ENCODE peak calls at places on chromosomes 5 and 9, in ten cellular contexts. B is activated T-helper 1 cell treated with Interleukin-2 at 50 U/mL for 16 hours; A is stimulated activated CD8-positive, alpha-beta memory T cell treated with anti-CD3 and anti-CD28 coated beads, Interleukin-12 subunit alpha, Interleukin-12 subunit beta, amount 100 ng/mL, for 1 hour; S is stimulated activated CD4-positive, alpha-beta T cell treated with anti-CD3 and anti-CD28 coated beads, TNF-alpha, amount 100 ng/mL, for 1 hour; P is HFFc6; D is T-helper 22 cell; H is effector CD4-positive, alpha-beta T cell; E is EH; K is NAMALWA; T is activated T-cell treated with anti-CD3 and anti-CD28 coated beads, Interleukin-2, amount 50 U/mL, for 1 hour. W is an unnamed sample.

GRCh38 chr5:134547579-134547978 is 22.1 kb downstream of the JADE2 start:
- DNase-seq in A (no peak), B (no peak), T (no peak), H (no peak), P (peak), E (peak), D (no peak), S (no peak), K (no peak), W (no peak)

GRCh38 chr5:102759289-102759688 is 4.2 kb downstream of the PAM start:
- DNase-seq in P (no peak), S (no peak), E (no peak), H (no peak), D (no peak), A (no peak), T (no peak), B (no peak), K (no peak), W (no peak)

GRCh38 chr5:76867827-76868693 is 18.2 kb downstream of the S100Z start:
- DNase-seq in E (peak), A (peak), P (peak), H (peak), K (peak), B (peak), D (peak), S (peak), T (peak), W (peak)

GRCh38 chr5:3596261-3596825 is 711 bp downstream of the IRX1 start:
- DNase-seq in S (no peak), H (no peak), D (no peak), E (no peak), B (no peak), P (no peak), A (no peak), T (no peak), K (no peak), W (no peak)

GRCh38 chr5:60066502-60066901 is 173.0 kb upstream of the PDE4D start:
- DNase-seq in B (no peak), D (no peak), T (no peak), A (no peak), S (no peak), H (no peak), K (no peak), P (peak), E (peak), W (no peak)

GRCh38 chr9:35948901-35949318 is 9.0 kb downstream of the OR2S2 start:
- DNase-seq in A (no peak), T (no peak), B (no peak), K (no peak), H (no peak), D (no peak), P (no peak), S (no peak), E (no peak), W (no peak)

GRCh38 chr9:133166392-133166791 is 2.7 kb upstream of the GBGT1 start:
- DNase-seq in K (no peak), E (no peak), S (no peak), D (no peak), H (no peak), P (no peak), B (no peak), T (no peak), A (no peak), W (no peak)

GRCh38 chr9:130321539-130321938 is 56.0 kb downstream of the HMCN2 start:
- DNase-seq in E (no peak), S (no peak), H (no peak), A (no peak), D (no peak), T (no peak), P (no peak), B (no peak), K (no peak), W (no peak)

GRCh38 chr5:108079754-108080153 is 302.1 kb downstream of the FBXL17 start:
- DNase-seq in K (no peak), E (peak), B (no peak), S (no peak), A (no peak), D (no peak), H (no peak), P (no peak), T (no peak), W (no peak)

GRCh38 chr9:137784046-137784445 is 93.5 kb upstream of the CACNA1B start:
- DNase-seq in E (peak), B (no peak), S (no peak), K (no peak), H (no peak), T (no peak), P (no peak), A (no peak), D (no peak), W (no peak)

GRCh38 chr5:127942246-127943060 is 141.1 kb upstream of the SLC12A2 start:
- DNase-seq in A (no peak), H (no peak), T (no peak), E (peak), S (no peak), P (peak), B (no peak), K (no peak), D (no peak), W (no peak)

GRCh38 chr9:102974530-102974929 is 20.6 kb upstream of the CYLC2 start:
- DNase-seq in B (no peak), S (no peak), E (no peak), K (no peak), D (no peak), H (no peak), P (no peak), A (no peak), T (no peak), W (no peak)

GRCh38 chr9:94076557-94076956 is 7.7 kb upstream of the PTPDC1 start:
- DNase-seq in D (no peak), H (no peak), T (no peak), P (no peak), B (no peak), S (no peak), E (no peak), K (no peak), A (no peak), W (no peak)

GRCh38 chr5:135829179-135829578 is 5.3 kb upstream of the SLC25A48 start:
- DNase-seq in B (no peak), H (no peak), P (no peak), S (no peak), K (no peak), A (no peak), D (no peak), T (no peak), E (no peak), W (no peak)

GRCh38 chr5:135569755-135570452 is 8.9 kb downstream of the CXCL14 start:
- DNase-seq in S (no peak), D (no peak), B (no peak), E (peak), K (peak), P (peak), T (no peak), A (no peak), H (no peak), W (no peak)

GRCh38 chr9:105127863-105128220 is 116.6 kb upstream of the SLC44A1 start:
- DNase-seq in D (peak), K (peak), B (peak), S (no peak), P (peak), H (peak), A (peak), E (peak), T (peak), W (no peak)

GRCh38 chr5:35198096-35198495 is 32.2 kb downstream of the PRLR start:
- DNase-seq in A (no peak), T (no peak), K (no peak), P (peak), B (no peak), E (peak), D (no peak), H (no peak), S (no peak), W (peak)

GRCh38 chr9:98760231-98760630 is 36.1 kb downstream of the ANKS6 start:
- DNase-seq in B (no peak), E (no peak), H (no peak), D (no peak), K (no peak), S (no peak), P (no peak), T (no peak), A (no peak), W (no peak)

GRCh38 chr9:95182854-95183563 is 134.5 kb downstream of the FANCC start:
- DNase-seq in A (no peak), D (no peak), E (no peak), K (no peak), B (no peak), S (no peak), P (no peak), H (no peak), T (no peak), W (no peak)

GRCh38 chr5:96176022-96176421 is 214.4 kb upstream of the ELL2 start:
- DNase-seq in A (no peak), H (no peak), P (no peak), S (no peak), D (no peak), E (peak), K (no peak), T (no peak), B (no peak), W (no peak)

GRCh38 chr5:5979362-5979760 is 399.0 kb downstream of the MED10 start:
- DNase-seq in T (no peak), P (peak), S (no peak), D (no peak), K (no peak), H (no peak), A (no peak), E (no peak), B (no peak), W (no peak)

GRCh38 chr9:83355024-83355444 is 183.2 kb downstream of the FRMD3 start:
- DNase-seq in D (no peak), E (peak), S (no peak), H (no peak), T (no peak), B (no peak), K (no peak), A (no peak), P (peak), W (no peak)

GRCh38 chr5:109529520-109529919 is 119.7 kb upstream of the PJA2 start:
- DNase-seq in E (peak), S (no peak), K (no peak), H (no peak), T (no peak), B (no peak), D (no peak), A (no peak), P (peak), W (no peak)

GRCh38 chr5:113371788-113372196 is 63.0 kb downstream of the TSSK1B start:
- DNase-seq in A (no peak), T (no peak), H (no peak), S (no peak), E (no peak), P (no peak), K (no peak), B (no peak), D (no peak), W (no peak)

W was measured in Peyer's patch.